ENCODE peak calls at places on chromosome 22, in ten cellular contexts. J is uterus, X is lung, O is cardiac fibroblast, I is Peyer's patch, Q is nephron progenitor cell, A is endodermal cell, L is fibroblast of lung, Z is fibroblast of pulmonary artery, Y is IMR-90. B is an unnamed sample.

GRCh38 chr22:49462291-49462690 is 365.4 kb downstream of the BRD1 start:
- DNase-seq in J (no peak), X (no peak), O (no peak), I (no peak), Q (no peak), A (no peak), L (no peak), Z (no peak), Y (no peak), B (no peak)

GRCh38 chr22:37467556-37467955 is 18.6 kb downstream of the MFNG start:
- DNase-seq in J (no peak), X (no peak), O (no peak), I (no peak), Q (no peak), A (peak), L (no peak), Z (no peak), Y (no peak), B (no peak)

GRCh38 chr22:38570841-38571364 is 920 bp upstream of the DMC1 start:
- DNase-seq in J (no peak), X (no peak), O (peak), I (peak), Q (peak), A (peak), L (no peak), Z (peak), Y (peak), B (no peak)

GRCh38 chr22:42931421-42932196 is 74.5 kb upstream of the ARFGAP3 start:
- DNase-seq in J (no peak), X (no peak), O (peak), I (no peak), Q (no peak), A (no peak), L (no peak), Z (peak), Y (peak), B (no peak)

GRCh38 chr22:35642305-35642741 is 5.9 kb upstream of the APOL6 start:
- DNase-seq in J (no peak), X (no peak), O (no peak), I (peak), Q (no peak), A (no peak), L (peak), Z (peak), Y (peak), B (peak)

GRCh38 chr22:20803696-20804324 is 29.9 kb downstream of the SERPIND1 start:
- DNase-seq in J (peak), X (no peak), O (peak), I (peak), Q (peak), A (peak), L (peak), Z (peak), Y (peak), B (no peak)

GRCh38 chr22:50340157-50340879 is 2.8 kb upstream of the PPP6R2 start:
- DNase-seq in J (no peak), X (no peak), O (no peak), I (no peak), Q (peak), A (peak), L (no peak), Z (peak), Y (no peak), B (no peak)

GRCh38 chr22:48849963-48850657 is 977.6 kb downstream of the BRD1 start:
- DNase-seq in J (no peak), X (no peak), O (no peak), I (no peak), Q (no peak), A (peak), L (no peak), Z (no peak), Y (no peak), B (no peak)

GRCh38 chr22:39316440-39317083 is 2.9 kb downstream of the RPL3 start:
- DNase-seq in J (peak), X (peak), O (peak), I (peak), Q (peak), A (peak), L (peak), Z (peak), Y (peak), B (peak)

GRCh38 chr22:37999236-37999635 is 14.9 kb upstream of the SOX10 start:
- DNase-seq in J (no peak), X (no peak), O (no peak), I (no peak), Q (no peak), A (no peak), L (no peak), Z (no peak), Y (no peak), B (no peak)

GRCh38 chr22:40176921-40177737 is 596 bp upstream of the TNRC6B start:
- DNase-seq in J (peak), X (no peak), O (peak), I (no peak), Q (peak), A (peak), L (peak), Z (peak), Y (peak), B (peak)

GRCh38 chr22:19785461-19786263 is 25.1 kb downstream of the TBX1 start:
- DNase-seq in J (no peak), X (no peak), O (no peak), I (no peak), Q (no peak), A (no peak), L (no peak), Z (no peak), Y (no peak), B (no peak)

GRCh38 chr22:46183733-46184132 is 33.4 kb downstream of the PPARA start:
- DNase-seq in J (no peak), X (no peak), O (no peak), I (no peak), Q (no peak), A (no peak), L (no peak), Z (no peak), Y (no peak), B (no peak)

GRCh38 chr22:50471197-50471847 is 3.5 kb downstream of the SBF1 start:
- DNase-seq in J (no peak), X (no peak), O (no peak), I (no peak), Q (no peak), A (no peak), L (no peak), Z (no peak), Y (no peak), B (no peak)

GRCh38 chr22:26615149-26615548 is 2.7 kb downstream of the CRYBB1 start:
- DNase-seq in J (no peak), X (no peak), O (no peak), I (no peak), Q (no peak), A (no peak), L (no peak), Z (no peak), Y (no peak), B (no peak)

GRCh38 chr22:42949159-42949558 is 65.8 kb downstream of the PACSIN2 start:
- DNase-seq in J (no peak), X (no peak), O (peak), I (no peak), Q (no peak), A (no peak), L (peak), Z (peak), Y (peak), B (no peak)

GRCh38 chr22:46056169-46057041 is 79.4 kb upstream of the WNT7B start:
- DNase-seq in J (peak), X (no peak), O (peak), I (peak), Q (no peak), A (peak), L (no peak), Z (no peak), Y (no peak), B (no peak)

GRCh38 chr22:50074551-50075042 is 10.6 kb downstream of the MLC1 start:
- DNase-seq in J (no peak), X (no peak), O (no peak), I (no peak), Q (no peak), A (peak), L (no peak), Z (no peak), Y (no peak), B (no peak)

GRCh38 chr22:38652858-38653257 is 3.3 kb downstream of the FAM227A start:
- DNase-seq in J (no peak), X (no peak), O (no peak), I (no peak), Q (no peak), A (no peak), L (no peak), Z (no peak), Y (no peak), B (no peak)

GRCh38 chr22:32804036-32804435 is 2.5 kb downstream of the TIMP3 start:
- DNase-seq in J (no peak), X (no peak), O (peak), I (no peak), Q (no peak), A (no peak), L (peak), Z (peak), Y (peak), B (no peak)

GRCh38 chr22:30021338-30021737 is 58.9 kb upstream of the HORMAD2 start:
- DNase-seq in J (no peak), X (no peak), O (no peak), I (no peak), Q (no peak), A (no peak), L (no peak), Z (no peak), Y (no peak), B (no peak)

GRCh38 chr22:27801616-27802388 is at the start of gene MN1:
- DNase-seq in J (no peak), X (no peak), O (peak), I (no peak), Q (peak), A (peak), L (peak), Z (peak), Y (peak), B (no peak)
- TF ChIP-seq CTCF in J (no peak), X (no peak), O (no peak), I (no peak), Q (no peak), A (no peak), L (no peak), Z (no peak), Y (no peak), B (no peak)

GRCh38 chr22:22684605-22685561 is 40.5 kb downstream of the GGTLC2 start:
- DNase-seq in J (no peak), X (no peak), O (peak), I (peak), Q (peak), A (peak), L (peak), Z (peak), Y (peak), B (no peak)
- TF ChIP-seq CTCF in J (no peak), X (no peak), O (peak), I (peak), Q (peak), A (peak), L (no peak), Z (peak), Y (peak), B (no peak)

DNA sequence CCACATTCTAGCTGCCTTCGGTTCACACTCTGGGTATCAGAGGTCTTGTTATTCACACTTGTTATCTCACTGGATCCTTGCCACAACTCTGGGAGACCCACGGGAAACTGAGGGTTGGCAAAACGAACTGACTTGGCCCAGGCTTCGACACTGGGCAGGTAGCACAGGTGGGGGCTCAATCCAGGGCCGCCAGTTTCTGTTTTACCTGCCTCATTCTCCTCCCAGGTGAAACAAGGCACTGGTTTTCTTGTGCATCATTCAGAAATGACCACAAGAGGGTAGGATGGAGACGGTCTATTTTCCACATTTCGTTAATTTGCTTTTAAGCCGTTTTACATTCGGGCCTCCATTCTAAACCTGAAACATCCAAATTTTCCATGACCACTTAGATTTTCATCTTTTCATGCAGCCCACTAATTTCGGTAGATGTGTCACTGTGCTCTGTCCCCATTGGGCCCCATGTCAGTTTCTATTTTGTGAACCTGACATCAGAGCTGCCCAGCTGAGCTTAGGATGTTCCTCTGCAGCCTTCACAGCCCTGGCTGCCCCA is 108.1 kb downstream of the KIAA1671 start:
- DNase-seq in J (no peak), X (no peak), O (no peak), I (no peak), Q (no peak), A (no peak), L (no peak), Z (no peak), Y (no peak), B (no peak)
- TF ChIP-seq CTCF in J (no peak), X (peak), O (no peak), I (peak), Q (peak), A (peak), L (peak), Z (peak), Y (no peak), B (peak)

GRCh38 chr22:47409501-47410275 is 647.2 kb downstream of the TBC1D22A start:
- DNase-seq in J (no peak), X (no peak), O (no peak), I (no peak), Q (no peak), A (no peak), L (no peak), Z (no peak), Y (no peak), B (peak)
- TF ChIP-seq CTCF in J (no peak), X (no peak), O (no peak), I (no peak), Q (no peak), A (no peak), L (no peak), Z (no peak), Y (no peak), B (no peak)

DNA sequence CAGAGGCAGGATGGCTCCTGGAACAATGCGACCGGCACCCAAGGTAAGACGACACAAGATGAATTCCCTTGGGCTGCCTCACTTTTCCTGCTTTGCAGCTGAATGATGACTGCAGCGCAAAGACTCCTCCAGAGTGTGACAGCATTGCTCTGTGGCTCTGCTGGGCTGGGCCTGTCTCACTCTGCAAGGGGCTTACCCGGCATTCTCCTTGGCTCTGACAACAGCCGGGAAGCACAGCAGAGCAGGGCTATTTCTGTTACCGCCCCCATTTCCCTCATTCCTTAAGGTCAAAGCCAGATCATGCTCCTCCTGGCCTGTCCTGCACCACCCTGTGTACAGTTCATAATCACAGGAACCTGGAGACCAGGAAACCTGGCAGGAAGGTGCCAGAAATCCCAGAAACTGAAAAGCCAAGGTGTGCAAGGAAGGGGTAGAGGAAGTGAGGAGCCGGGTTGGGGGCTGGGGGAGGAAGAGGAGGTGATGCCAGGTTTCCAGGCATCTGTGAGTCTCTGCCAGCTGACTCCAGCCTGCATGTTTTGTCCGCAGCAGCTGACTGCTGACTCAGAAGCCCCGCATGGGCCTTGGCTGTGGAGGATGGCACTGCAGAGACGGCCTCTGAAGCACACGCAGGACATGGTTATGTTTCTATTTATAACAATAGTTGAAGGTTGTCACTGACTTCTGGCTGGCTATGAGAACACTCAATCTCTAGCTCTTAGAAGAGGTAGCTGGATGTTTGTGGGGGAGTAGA is 113.6 kb downstream of the MICAL3 start:
- DNase-seq in J (peak), X (no peak), O (peak), I (no peak), Q (peak), A (peak), L (peak), Z (peak), Y (peak), B (no peak)
- TF ChIP-seq CTCF in J (peak), X (no peak), O (peak), I (peak), Q (no peak), A (peak), L (peak), Z (peak), Y (peak), B (peak)

B was measured in osteocyte.